ENCODE peak calls at places on chromosome 20, in four cellular contexts. One of them, this sample, is unnamed.

GRCh38 chr20:48797275-48797825 is 30.4 kb downstream of the PREX1 start:
- DNase-seq in germinal center: no peak
- DNase-seq in stimulated activated CD8-positive, alpha-beta memory T cell treated with anti-CD3 and anti-CD28 coated beads, Interleukin-2, amount 100 ng/mL, for 1 hour: no peak
- DNase-seq in esophagus squamous epithelium: no peak
- DNase-seq in this sample: no peak

GRCh38 chr20:25222461-25223178 is 25.3 kb upstream of the PYGB start:
- DNase-seq in germinal center: no peak
- DNase-seq in stimulated activated CD8-positive, alpha-beta memory T cell treated with anti-CD3 and anti-CD28 coated beads, Interleukin-2, amount 100 ng/mL, for 1 hour: no peak
- DNase-seq in esophagus squamous epithelium: no peak
- DNase-seq in this sample: no peak

GRCh38 chr20:46715292-46715756 is 5.9 kb downstream of the SLC2A10 start:
- DNase-seq in germinal center: no peak
- DNase-seq in stimulated activated CD8-positive, alpha-beta memory T cell treated with anti-CD3 and anti-CD28 coated beads, Interleukin-2, amount 100 ng/mL, for 1 hour: no peak
- DNase-seq in esophagus squamous epithelium: no peak
- DNase-seq in this sample: no peak

GRCh38 chr20:20799913-20800312 is 87.5 kb upstream of the RALGAPA2 start:
- DNase-seq in germinal center: no peak
- DNase-seq in stimulated activated CD8-positive, alpha-beta memory T cell treated with anti-CD3 and anti-CD28 coated beads, Interleukin-2, amount 100 ng/mL, for 1 hour: no peak
- DNase-seq in esophagus squamous epithelium: no peak
- DNase-seq in this sample: no peak

GRCh38 chr20:53408728-53409157 is 184.9 kb downstream of the ZNF217 start:
- DNase-seq in germinal center: no peak
- DNase-seq in stimulated activated CD8-positive, alpha-beta memory T cell treated with anti-CD3 and anti-CD28 coated beads, Interleukin-2, amount 100 ng/mL, for 1 hour: no peak
- DNase-seq in esophagus squamous epithelium: no peak
- DNase-seq in this sample: no peak

GRCh38 chr20:4633379-4633778 is 88.3 kb upstream of the PRND start:
- DNase-seq in germinal center: no peak
- DNase-seq in stimulated activated CD8-positive, alpha-beta memory T cell treated with anti-CD3 and anti-CD28 coated beads, Interleukin-2, amount 100 ng/mL, for 1 hour: no peak
- DNase-seq in esophagus squamous epithelium: no peak
- DNase-seq in this sample: no peak

GRCh38 chr20:53609501-53610445 is 16.1 kb upstream of the ZNF217 start:
- DNase-seq in germinal center: no peak
- DNase-seq in stimulated activated CD8-positive, alpha-beta memory T cell treated with anti-CD3 and anti-CD28 coated beads, Interleukin-2, amount 100 ng/mL, for 1 hour: no peak
- DNase-seq in esophagus squamous epithelium: peak
- DNase-seq in this sample: no peak

GRCh38 chr20:568865-569415 is 25.4 kb upstream of the CSNK2A1 start:
- DNase-seq in germinal center: no peak
- DNase-seq in stimulated activated CD8-positive, alpha-beta memory T cell treated with anti-CD3 and anti-CD28 coated beads, Interleukin-2, amount 100 ng/mL, for 1 hour: no peak
- DNase-seq in esophagus squamous epithelium: no peak
- DNase-seq in this sample: no peak

This sample was measured in GM13977.